ENCODE peak calls at places on chromosome 14, in five cellular contexts. O, H, D, S and I are unnamed samples.

GRCh38 chr14:59189822-59190368 is 1.4 kb downstream of the DAAM1 start:
- DNase-seq in H (peak), S (peak), D (peak), O (peak), I (peak)

GRCh38 chr14:98290596-98290995 is 981.4 kb downstream of the BCL11B start:
- DNase-seq in S (no peak), O (peak), D (no peak), H (no peak), I (no peak)

GRCh38 chr14:71583246-71583645 is 349.0 kb upstream of the RGS6 start:
- DNase-seq in D (no peak), S (no peak), H (no peak), O (no peak), I (no peak)

GRCh38 chr14:96671218-96671617 is 126.0 kb upstream of the VRK1 start:
- DNase-seq in O (no peak), S (no peak), H (no peak), D (no peak), I (no peak)

GRCh38 chr14:33210304-33210703 is 271.6 kb downstream of the NPAS3 start:
- DNase-seq in H (no peak), O (peak), S (no peak), D (peak), I (no peak)

GRCh38 chr14:69877492-69877891 is 1.7 kb upstream of the SMOC1 start:
- DNase-seq in H (no peak), O (peak), D (peak), S (no peak), I (no peak)

GRCh38 chr14:54654600-54654999 is 87.7 kb downstream of the SAMD4A start:
- DNase-seq in H (no peak), O (no peak), S (no peak), D (no peak), I (no peak)

GRCh38 chr14:63454863-63455622 is 88.1 kb downstream of the PPP2R5E start:
- DNase-seq in S (no peak), H (no peak), O (peak), D (peak), I (no peak)

GRCh38 chr14:31834616-31835015 is 242.5 kb upstream of the ARHGAP5 start:
- DNase-seq in H (no peak), S (no peak), O (peak), D (peak), I (no peak)

GRCh38 chr14:33938131-33938949 is 12.5 kb downstream of the EGLN3 start:
- DNase-seq in S (peak), O (no peak), H (peak), D (no peak), I (no peak)

GRCh38 chr14:91207008-91207407 is 37.5 kb downstream of the GPR68 start:
- DNase-seq in D (no peak), H (no peak), S (no peak), O (no peak), I (no peak)

GRCh38 chr14:105412768-105413541 is 6.7 kb upstream of the MTA1 start:
- DNase-seq in O (no peak), S (no peak), H (no peak), D (no peak), I (no peak)

GRCh38 chr14:105415481-105416428 is 3.9 kb upstream of the MTA1 start:
- DNase-seq in D (no peak), H (no peak), O (no peak), S (no peak), I (no peak)

GRCh38 chr14:105413542-105413886 is 6.1 kb upstream of the MTA1 start:
- DNase-seq in O (no peak), S (no peak), H (no peak), D (no peak), I (no peak)

GRCh38 chr14:105416671-105417070 is 3.0 kb upstream of the MTA1 start:
- DNase-seq in H (no peak), O (no peak), D (no peak), S (no peak), I (no peak)

GRCh38 chr14:105414456-105415371 is 4.9 kb upstream of the MTA1 start:
- DNase-seq in H (no peak), D (peak), S (peak), O (peak), I (no peak)
- TF ChIP-seq CTCF in H (peak), D (peak), S (peak), O (peak), I (peak)

GRCh38 chr14:76375484-76375883 is 453 bp upstream of the ESRRB start:
- DNase-seq in H (no peak), O (no peak), S (no peak), D (no peak), I (no peak)

GRCh38 chr14:76377675-76378074 is 1.7 kb downstream of the ESRRB start:
- DNase-seq in O (no peak), S (no peak), D (no peak), H (no peak), I (no peak)

GRCh38 chr14:76376409-76376877 is 506 bp downstream of the ESRRB start:
- DNase-seq in S (no peak), D (no peak), O (no peak), H (no peak), I (no peak)

GRCh38 chr14:76376878-76377523 is 1.1 kb downstream of the ESRRB start:
- DNase-seq in H (no peak), D (no peak), S (no peak), O (no peak), I (no peak)

GRCh38 chr14:76376001-76376404 is at the start of gene ESRRB:
- DNase-seq in S (no peak), O (no peak), H (no peak), D (peak), I (no peak)
- H3K4me3 ChIP-seq in S (no peak), O (no peak), H (no peak), D (peak), I (peak)

GRCh38 chr14:61192970-61193369 is 88.2 kb downstream of the TMEM30B start:
- DNase-seq in S (no peak), H (no peak), O (no peak), D (peak), I (no peak)

GRCh38 chr14:61193471-61193870 is 87.7 kb downstream of the TMEM30B start:
- DNase-seq in H (no peak), S (no peak), O (no peak), D (no peak), I (no peak)

GRCh38 chr14:61197416-61197815 is 83.7 kb downstream of the TMEM30B start:
- DNase-seq in H (no peak), S (no peak), O (no peak), D (no peak), I (no peak)

GRCh38 chr14:61196034-61196433 is 85.1 kb downstream of the TMEM30B start:
- DNase-seq in H (no peak), S (no peak), O (no peak), D (no peak), I (no peak)

DNA sequence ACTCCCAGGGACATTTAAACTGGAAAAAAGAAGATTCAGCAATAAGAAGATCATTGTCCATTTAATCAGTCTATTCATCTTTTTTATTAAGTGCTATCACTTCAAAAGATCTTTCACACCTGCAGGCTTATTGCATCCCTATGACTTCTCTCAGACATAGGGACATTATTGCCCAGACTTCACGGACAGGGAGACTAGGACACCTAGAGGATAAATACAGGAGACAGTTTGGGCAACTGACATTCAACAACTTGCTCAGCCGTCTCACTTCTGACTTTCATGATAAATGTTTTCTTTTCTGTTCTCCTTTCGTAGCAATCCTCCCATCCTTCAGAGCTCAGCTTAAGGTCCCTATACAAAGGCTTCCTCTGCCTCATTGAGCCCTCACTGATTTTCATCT is 84.3 kb downstream of the TMEM30B start:
- DNase-seq in O (no peak), H (no peak), S (no peak), D (no peak), I (no peak)
- TF ChIP-seq CTCF in O (no peak), H (no peak), S (no peak), D (no peak), I (no peak)

GRCh38 chr14:100826371-100827139 is 637 bp downstream of the MEG3 start:
- DNase-seq in S (no peak), O (no peak), H (no peak), D (no peak), I (no peak)

GRCh38 chr14:100825691-100826331 is at the start of gene MEG3:
- DNase-seq in S (peak), D (peak), O (peak), H (no peak), I (peak)

GRCh38 chr14:100824156-100824555 is 1.8 kb upstream of the MEG3 start:
- DNase-seq in H (no peak), D (peak), O (peak), S (peak), I (no peak)

GRCh38 chr14:100823488-100823887 is 2.4 kb upstream of the MEG3 start:
- DNase-seq in H (no peak), D (no peak), S (no peak), O (no peak), I (no peak)

GRCh38 chr14:100824946-100825690 is 800 bp upstream of the MEG3 start:
- DNase-seq in O (no peak), S (no peak), H (no peak), D (no peak), I (no peak)
- H3K4me3 ChIP-seq in O (peak), S (peak), H (no peak), D (peak), I (peak)

GRCh38 chr14:24315807-24316596 is 4.7 kb downstream of the LTB4R start:
- DNase-seq in D (no peak), H (peak), O (no peak), S (no peak), I (no peak)
- TF ChIP-seq CTCF in D (no peak), H (peak), O (peak), S (peak), I (peak)

DNA sequence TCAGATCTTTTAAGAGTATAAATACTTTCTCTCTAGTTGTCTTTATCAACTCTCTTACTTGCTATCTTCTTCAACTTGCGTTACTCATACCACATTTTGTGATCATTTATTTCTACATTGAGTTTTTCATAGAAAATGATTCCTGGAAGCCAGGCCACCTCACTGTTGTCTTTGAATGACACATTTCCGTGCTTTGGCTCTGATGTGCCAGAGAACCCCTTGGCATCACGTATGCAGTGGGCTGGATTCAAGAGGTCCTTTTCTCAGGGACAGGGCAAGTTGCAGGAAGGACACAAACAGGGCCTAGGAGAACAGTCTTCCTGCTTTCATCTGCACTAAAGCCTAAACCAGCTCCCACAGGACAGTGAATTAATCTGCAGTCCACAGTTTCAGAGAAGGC is 70.3 kb upstream of the PYGL start:
- DNase-seq in S (no peak), O (peak), H (no peak), D (no peak), I (no peak)
- H3K4me3 ChIP-seq in S (no peak), O (no peak), H (no peak), D (no peak), I (no peak)

DNA sequence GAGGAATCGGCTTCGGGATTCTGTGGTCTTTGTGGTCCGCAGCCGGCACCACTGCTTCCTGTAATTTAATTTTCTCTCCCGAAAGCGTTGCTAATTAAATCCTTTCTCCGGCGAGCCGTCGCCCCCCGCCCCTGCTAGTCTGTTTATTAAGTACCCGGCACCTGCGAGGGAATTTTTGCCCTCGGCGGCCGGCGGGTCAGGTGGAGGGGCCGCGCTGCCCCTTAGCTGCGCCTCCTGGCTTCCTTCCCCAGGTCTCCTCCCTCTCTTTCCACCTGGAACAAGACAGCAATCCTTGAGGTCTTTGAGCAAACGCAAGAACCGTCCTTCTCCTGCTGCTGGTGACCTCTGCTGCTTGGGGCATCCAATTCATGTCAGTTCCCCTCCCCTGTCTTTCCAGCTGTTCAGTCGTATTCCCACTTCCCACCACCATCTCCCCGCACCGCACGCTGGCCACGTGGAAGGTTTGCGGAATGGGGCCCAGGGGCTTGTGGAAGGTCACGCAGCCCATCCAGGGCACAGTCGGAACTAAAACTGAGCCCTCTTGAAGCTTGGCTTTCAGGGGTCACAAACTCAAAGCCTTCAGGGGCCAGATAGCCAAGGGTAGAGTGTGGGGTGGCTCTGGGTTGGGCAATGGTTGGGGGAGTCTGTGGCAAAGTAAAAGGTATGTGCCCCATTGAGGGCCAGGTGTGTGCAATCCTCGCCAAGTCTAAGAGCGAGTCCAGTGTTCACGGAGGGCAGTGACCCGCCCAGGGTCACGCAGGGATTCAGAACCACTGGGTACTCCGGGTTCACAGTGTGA is 16.1 kb downstream of the ZDHHC22 start:
- DNase-seq in S (no peak), D (no peak), H (no peak), O (no peak), I (no peak)
- TF ChIP-seq CTCF in S (no peak), D (peak), H (no peak), O (no peak), I (no peak)

GRCh38 chr14:51621654-51622053 is 30.1 kb upstream of the FRMD6 start:
- DNase-seq in O (no peak), D (no peak), S (no peak), H (no peak), I (no peak)
- H3K4me3 ChIP-seq in O (no peak), D (no peak), S (no peak), H (no peak), I (no peak)

DNA sequence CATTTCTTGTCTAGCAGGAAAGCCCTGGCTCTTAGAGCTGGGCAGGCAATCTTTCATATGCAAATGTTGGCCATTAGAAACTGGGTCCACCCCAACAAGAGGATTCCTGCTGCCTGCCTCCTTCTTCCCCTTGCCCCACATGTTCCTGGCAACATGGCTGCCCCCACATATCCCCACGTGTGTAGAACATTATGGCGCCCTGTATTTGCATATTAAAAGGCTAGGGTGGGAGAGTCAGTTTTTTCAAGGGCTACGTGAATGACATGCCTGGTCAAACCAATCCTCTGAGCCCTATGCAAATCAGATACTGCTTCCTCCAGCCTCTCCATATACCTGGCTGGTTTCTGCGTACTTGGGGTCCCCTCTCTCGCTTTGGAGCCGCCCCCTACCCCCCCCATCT is 514.0 kb downstream of the FUT8 start:
- DNase-seq in S (no peak), D (no peak), H (no peak), O (no peak), I (no peak)
- TF ChIP-seq CTCF in S (no peak), D (no peak), H (no peak), O (no peak), I (no peak)